ENCODE peak calls at places on chromosome 20, in nine cellular contexts. A is choroid plexus epithelial cell; D is activated effector memory CD4-positive, alpha-beta T cell treated with anti-CD3 and anti-CD28 coated beads, Interleukin-2, amount 50 U/mL, for 16 hours; G is effector CD4-positive, alpha-beta T cell; Z is NCI-H510A treated with DMSO at 0.1 percent for 48 hours; I is adipocyte; T is NCI-H524; S is activated CD4-positive, CD25-positive, alpha-beta regulatory T cell; U is amniotic stem cell. Y is an unnamed sample.

GRCh38 chr20:49496526-49497216 is 14.2 kb upstream of the KCNB1 start:
- DNase-seq in A (no peak), D (no peak), G (no peak), Z (no peak), I (peak; percentile 36), T (no peak), S (no peak), U (no peak), Y (no peak)

GRCh38 chr20:25233016-25233772 is 14.7 kb upstream of the PYGB start:
- DNase-seq in A (peak; percentile 77), D (no peak), G (no peak), Z (no peak), I (peak; percentile 76), T (no peak), S (no peak), U (peak; percentile 36), Y (peak; percentile 25)

GRCh38 chr20:32457476-32457986 is 99.4 kb downstream of the ASXL1 start:
- DNase-seq in A (peak; percentile 65), D (no peak), G (no peak), Z (peak; percentile 64), I (peak; percentile 82), T (peak; percentile 83), S (no peak), U (peak; percentile 54), Y (peak; percentile 95)

GRCh38 chr20:37723668-37724067 is 29.8 kb downstream of the CTNNBL1 start:
- DNase-seq in A (no peak), D (no peak), G (no peak), Z (no peak), I (no peak), T (no peak), S (no peak), U (no peak), Y (no peak)

GRCh38 chr20:51735728-51736600 is 32.2 kb downstream of the ATP9A start:
- DNase-seq in A (no peak), D (no peak), G (no peak), Z (no peak), I (no peak), T (no peak), S (no peak), U (no peak), Y (no peak)

GRCh38 chr20:32400476-32400875 is 42.3 kb downstream of the ASXL1 start:
- DNase-seq in A (no peak), D (no peak), G (no peak), Z (no peak), I (no peak), T (no peak), S (no peak), U (no peak), Y (no peak)

GRCh38 chr20:25494506-25495188 is 87.2 kb downstream of the GINS1 start:
- DNase-seq in A (no peak), D (no peak), G (no peak), Z (no peak), I (no peak), T (no peak), S (no peak), U (no peak), Y (no peak)

GRCh38 chr20:16732506-16733152 is 2.8 kb downstream of the SNRPB2 start:
- DNase-seq in A (no peak), D (no peak), G (no peak), Z (no peak), I (no peak), T (no peak), S (no peak), U (no peak), Y (no peak)

GRCh38 chr20:41507851-41508250 is 110.3 kb downstream of the CHD6 start:
- DNase-seq in A (no peak), D (no peak), G (no peak), Z (no peak), I (no peak), T (no peak), S (no peak), U (no peak), Y (no peak)

GRCh38 chr20:51698252-51698651 is 69.9 kb downstream of the ATP9A start:
- DNase-seq in A (no peak), D (no peak), G (no peak), Z (no peak), I (no peak), T (no peak), S (no peak), U (no peak), Y (no peak)

GRCh38 chr20:6829510-6830116 is 62.1 kb downstream of the BMP2 start:
- DNase-seq in A (peak; percentile 41), D (no peak), G (no peak), Z (peak; percentile 11), I (peak; percentile 2), T (no peak), S (no peak), U (no peak), Y (no peak)

GRCh38 chr20:16296933-16297332 is 276.3 kb downstream of the KIF16B start:
- DNase-seq in A (no peak), D (no peak), G (no peak), Z (no peak), I (no peak), T (no peak), S (no peak), U (no peak), Y (no peak)

GRCh38 chr20:7924692-7925091 is 15.6 kb downstream of the HAO1 start:
- DNase-seq in A (peak; percentile 90), D (no peak), G (no peak), Z (no peak), I (peak; percentile 80), T (no peak), S (no peak), U (peak; percentile 60), Y (peak; percentile 76)

GRCh38 chr20:23664954-23665353 is 23.9 kb downstream of the CST4 start:
- DNase-seq in A (no peak), D (no peak), G (no peak), Z (no peak), I (no peak), T (no peak), S (no peak), U (no peak), Y (no peak)

GRCh38 chr20:41063442-41063841 is 34.8 kb downstream of the TOP1 start:
- DNase-seq in A (no peak), D (no peak), G (no peak), Z (no peak), I (no peak), T (no peak), S (no peak), U (no peak), Y (no peak)